ENCODE peak calls at places on chromosome 19, in nine cellular contexts. One of them, this sample, is unnamed.

GRCh38 chr19:41543582-41543981 is 32.4 kb upstream of the CEACAM21 start:
- DNase-seq in CD8-positive, alpha-beta T cell: no peak
- DNase-seq in ELR: no peak
- DNase-seq in skeletal muscle cell: no peak
- DNase-seq in thoracic aorta: no peak
- DNase-seq in naive thymus-derived CD8-positive, alpha-beta T cell: no peak
- DNase-seq in DMS53: no peak
- DNase-seq in kidney tubule cell: no peak
- DNase-seq in HTR-8/SVneo: no peak
- DNase-seq in this sample: no peak

GRCh38 chr19:54364775-54365257 is at the start of gene LAIR1:
- DNase-seq in naive thymus-derived CD8-positive, alpha-beta T cell: peak
- DNase-seq in kidney tubule cell: no peak
- DNase-seq in DMS53: no peak
- DNase-seq in skeletal muscle cell: no peak
- DNase-seq in CD8-positive, alpha-beta T cell: peak
- DNase-seq in thoracic aorta: no peak
- DNase-seq in ELR: no peak
- DNase-seq in HTR-8/SVneo: no peak
- DNase-seq in this sample: no peak

GRCh38 chr19:30083125-30083681 is 141.2 kb downstream of the URI1 start:
- DNase-seq in CD8-positive, alpha-beta T cell: no peak
- DNase-seq in ELR: no peak
- DNase-seq in kidney tubule cell: no peak
- DNase-seq in skeletal muscle cell: no peak
- DNase-seq in thoracic aorta: no peak
- DNase-seq in HTR-8/SVneo: no peak
- DNase-seq in naive thymus-derived CD8-positive, alpha-beta T cell: no peak
- DNase-seq in DMS53: no peak
- DNase-seq in this sample: no peak

GRCh38 chr19:48398329-48399235 is 5.1 kb downstream of the GRIN2D start:
- DNase-seq in skeletal muscle cell: peak
- DNase-seq in thoracic aorta: peak
- DNase-seq in kidney tubule cell: peak
- DNase-seq in ELR: peak
- DNase-seq in HTR-8/SVneo: no peak
- DNase-seq in CD8-positive, alpha-beta T cell: peak
- DNase-seq in DMS53: peak
- DNase-seq in naive thymus-derived CD8-positive, alpha-beta T cell: peak
- DNase-seq in this sample: no peak

GRCh38 chr19:43526884-43527859 is at the start of gene ETHE1:
- DNase-seq in naive thymus-derived CD8-positive, alpha-beta T cell: peak
- DNase-seq in HTR-8/SVneo: peak
- DNase-seq in kidney tubule cell: peak
- DNase-seq in skeletal muscle cell: no peak
- DNase-seq in ELR: peak
- DNase-seq in DMS53: peak
- DNase-seq in CD8-positive, alpha-beta T cell: peak
- DNase-seq in thoracic aorta: peak
- DNase-seq in this sample: peak

GRCh38 chr19:18659281-18660050 is 22.6 kb downstream of the KLHL26 start:
- DNase-seq in naive thymus-derived CD8-positive, alpha-beta T cell: no peak
- DNase-seq in CD8-positive, alpha-beta T cell: no peak
- DNase-seq in ELR: peak
- DNase-seq in DMS53: no peak
- DNase-seq in thoracic aorta: no peak
- DNase-seq in skeletal muscle cell: no peak
- DNase-seq in kidney tubule cell: no peak
- DNase-seq in HTR-8/SVneo: no peak
- DNase-seq in this sample: no peak

GRCh38 chr19:29260477-29261317 is 47.7 kb upstream of the UQCRFS1 start:
- DNase-seq in skeletal muscle cell: no peak
- DNase-seq in HTR-8/SVneo: no peak
- DNase-seq in kidney tubule cell: peak
- DNase-seq in thoracic aorta: no peak
- DNase-seq in ELR: peak
- DNase-seq in CD8-positive, alpha-beta T cell: no peak
- DNase-seq in DMS53: peak
- DNase-seq in naive thymus-derived CD8-positive, alpha-beta T cell: no peak
- DNase-seq in this sample: no peak

GRCh38 chr19:29271341-29271740 is 58.4 kb upstream of the UQCRFS1 start:
- DNase-seq in CD8-positive, alpha-beta T cell: no peak
- DNase-seq in HTR-8/SVneo: no peak
- DNase-seq in thoracic aorta: no peak
- DNase-seq in naive thymus-derived CD8-positive, alpha-beta T cell: no peak
- DNase-seq in skeletal muscle cell: no peak
- DNase-seq in DMS53: no peak
- DNase-seq in kidney tubule cell: no peak
- DNase-seq in ELR: no peak
- DNase-seq in this sample: no peak

GRCh38 chr19:30416375-30416774 is 44.2 kb downstream of the ZNF536 start:
- DNase-seq in DMS53: no peak
- DNase-seq in HTR-8/SVneo: no peak
- DNase-seq in kidney tubule cell: no peak
- DNase-seq in skeletal muscle cell: no peak
- DNase-seq in thoracic aorta: no peak
- DNase-seq in ELR: no peak
- DNase-seq in naive thymus-derived CD8-positive, alpha-beta T cell: no peak
- DNase-seq in CD8-positive, alpha-beta T cell: no peak
- DNase-seq in this sample: no peak

GRCh38 chr19:7903244-7904073 is at the start of gene MAP2K7:
- DNase-seq in thoracic aorta: peak
- DNase-seq in DMS53: peak
- DNase-seq in CD8-positive, alpha-beta T cell: peak
- DNase-seq in skeletal muscle cell: peak
- DNase-seq in naive thymus-derived CD8-positive, alpha-beta T cell: peak
- DNase-seq in ELR: peak
- DNase-seq in HTR-8/SVneo: peak
- DNase-seq in kidney tubule cell: peak
- DNase-seq in this sample: peak

GRCh38 chr19:12195501-12195860 is 32.6 kb downstream of the ZNF136 start:
- DNase-seq in CD8-positive, alpha-beta T cell: no peak
- DNase-seq in skeletal muscle cell: no peak
- DNase-seq in DMS53: no peak
- DNase-seq in naive thymus-derived CD8-positive, alpha-beta T cell: no peak
- DNase-seq in thoracic aorta: no peak
- DNase-seq in kidney tubule cell: no peak
- DNase-seq in ELR: no peak
- DNase-seq in HTR-8/SVneo: no peak
- DNase-seq in this sample: no peak

GRCh38 chr19:11286312-11286974 is 9.5 kb upstream of the TSPAN16 start:
- DNase-seq in thoracic aorta: no peak
- DNase-seq in ELR: peak
- DNase-seq in naive thymus-derived CD8-positive, alpha-beta T cell: no peak
- DNase-seq in CD8-positive, alpha-beta T cell: no peak
- DNase-seq in HTR-8/SVneo: no peak
- DNase-seq in DMS53: no peak
- DNase-seq in kidney tubule cell: no peak
- DNase-seq in skeletal muscle cell: no peak
- DNase-seq in this sample: no peak

GRCh38 chr19:39199025-39199424 is 2.3 kb downstream of the NCCRP1 start:
- DNase-seq in thoracic aorta: no peak
- DNase-seq in ELR: peak
- DNase-seq in naive thymus-derived CD8-positive, alpha-beta T cell: no peak
- DNase-seq in DMS53: peak
- DNase-seq in HTR-8/SVneo: no peak
- DNase-seq in skeletal muscle cell: no peak
- DNase-seq in CD8-positive, alpha-beta T cell: no peak
- DNase-seq in kidney tubule cell: peak
- DNase-seq in this sample: peak

GRCh38 chr19:36605101-36605838 is at the start of gene ZNF382:
- DNase-seq in thoracic aorta: peak
- DNase-seq in ELR: peak
- DNase-seq in CD8-positive, alpha-beta T cell: peak
- DNase-seq in kidney tubule cell: peak
- DNase-seq in naive thymus-derived CD8-positive, alpha-beta T cell: peak
- DNase-seq in HTR-8/SVneo: peak
- DNase-seq in skeletal muscle cell: peak
- DNase-seq in DMS53: peak
- DNase-seq in this sample: peak

GRCh38 chr19:39206122-39206521 is 2.1 kb upstream of the SYCN start:
- DNase-seq in kidney tubule cell: no peak
- DNase-seq in ELR: no peak
- DNase-seq in thoracic aorta: no peak
- DNase-seq in naive thymus-derived CD8-positive, alpha-beta T cell: no peak
- DNase-seq in skeletal muscle cell: no peak
- DNase-seq in DMS53: no peak
- DNase-seq in HTR-8/SVneo: no peak
- DNase-seq in CD8-positive, alpha-beta T cell: no peak
- DNase-seq in this sample: no peak

GRCh38 chr19:48975947-48976847 is 11.1 kb downstream of the FTL start:
- DNase-seq in ELR: peak
- DNase-seq in DMS53: peak
- DNase-seq in skeletal muscle cell: no peak
- DNase-seq in CD8-positive, alpha-beta T cell: no peak
- DNase-seq in HTR-8/SVneo: no peak
- DNase-seq in kidney tubule cell: no peak
- DNase-seq in thoracic aorta: no peak
- DNase-seq in naive thymus-derived CD8-positive, alpha-beta T cell: no peak
- DNase-seq in this sample: no peak

GRCh38 chr19:6066661-6067646 is 43.3 kb downstream of the RFX2 start:
- DNase-seq in DMS53: peak
- DNase-seq in CD8-positive, alpha-beta T cell: peak
- DNase-seq in thoracic aorta: peak
- DNase-seq in skeletal muscle cell: no peak
- DNase-seq in kidney tubule cell: peak
- DNase-seq in HTR-8/SVneo: no peak
- DNase-seq in ELR: peak
- DNase-seq in naive thymus-derived CD8-positive, alpha-beta T cell: no peak
- DNase-seq in this sample: peak

GRCh38 chr19:16249826-16250434 is 52.2 kb downstream of the AP1M1 start:
- DNase-seq in kidney tubule cell: no peak
- DNase-seq in naive thymus-derived CD8-positive, alpha-beta T cell: no peak
- DNase-seq in thoracic aorta: no peak
- DNase-seq in skeletal muscle cell: no peak
- DNase-seq in HTR-8/SVneo: no peak
- DNase-seq in ELR: no peak
- DNase-seq in DMS53: peak
- DNase-seq in CD8-positive, alpha-beta T cell: no peak
- DNase-seq in this sample: no peak

GRCh38 chr19:40737102-40737644 is 13.1 kb downstream of the ACTMAP start:
- DNase-seq in DMS53: no peak
- DNase-seq in HTR-8/SVneo: no peak
- DNase-seq in skeletal muscle cell: no peak
- DNase-seq in thoracic aorta: no peak
- DNase-seq in CD8-positive, alpha-beta T cell: no peak
- DNase-seq in ELR: no peak
- DNase-seq in naive thymus-derived CD8-positive, alpha-beta T cell: no peak
- DNase-seq in kidney tubule cell: no peak
- DNase-seq in this sample: no peak

GRCh38 chr19:47754206-47755064 is 9.1 kb downstream of the NOP53 start:
- DNase-seq in kidney tubule cell: no peak
- DNase-seq in thoracic aorta: no peak
- DNase-seq in ELR: no peak
- DNase-seq in naive thymus-derived CD8-positive, alpha-beta T cell: no peak
- DNase-seq in HTR-8/SVneo: no peak
- DNase-seq in skeletal muscle cell: no peak
- DNase-seq in CD8-positive, alpha-beta T cell: no peak
- DNase-seq in DMS53: no peak
- DNase-seq in this sample: no peak

GRCh38 chr19:54147676-54148075 is 10.1 kb downstream of the CNOT3 start:
- DNase-seq in HTR-8/SVneo: no peak
- DNase-seq in CD8-positive, alpha-beta T cell: no peak
- DNase-seq in naive thymus-derived CD8-positive, alpha-beta T cell: no peak
- DNase-seq in skeletal muscle cell: no peak
- DNase-seq in thoracic aorta: no peak
- DNase-seq in ELR: no peak
- DNase-seq in DMS53: no peak
- DNase-seq in kidney tubule cell: no peak
- DNase-seq in this sample: no peak

GRCh38 chr19:35736913-35737886 is 5.1 kb downstream of the IGFLR1 start:
- DNase-seq in CD8-positive, alpha-beta T cell: no peak
- DNase-seq in HTR-8/SVneo: no peak
- DNase-seq in ELR: peak
- DNase-seq in kidney tubule cell: peak
- DNase-seq in DMS53: peak
- DNase-seq in skeletal muscle cell: no peak
- DNase-seq in naive thymus-derived CD8-positive, alpha-beta T cell: no peak
- DNase-seq in thoracic aorta: no peak
- DNase-seq in this sample: no peak

GRCh38 chr19:2923510-2923909 is 21.3 kb downstream of the ZNF77 start:
- DNase-seq in ELR: peak
- DNase-seq in HTR-8/SVneo: no peak
- DNase-seq in CD8-positive, alpha-beta T cell: no peak
- DNase-seq in kidney tubule cell: no peak
- DNase-seq in naive thymus-derived CD8-positive, alpha-beta T cell: no peak
- DNase-seq in DMS53: peak
- DNase-seq in thoracic aorta: no peak
- DNase-seq in skeletal muscle cell: peak
- DNase-seq in this sample: no peak

GRCh38 chr19:1975081-1975480 is 34.1 kb downstream of the CSNK1G2 start:
- DNase-seq in naive thymus-derived CD8-positive, alpha-beta T cell: no peak
- DNase-seq in CD8-positive, alpha-beta T cell: no peak
- DNase-seq in ELR: no peak
- DNase-seq in DMS53: no peak
- DNase-seq in kidney tubule cell: no peak
- DNase-seq in thoracic aorta: no peak
- DNase-seq in HTR-8/SVneo: no peak
- DNase-seq in skeletal muscle cell: no peak
- DNase-seq in this sample: peak

GRCh38 chr19:1355974-1356865 is 27.5 kb upstream of the NDUFS7 start:
- DNase-seq in skeletal muscle cell: no peak
- DNase-seq in naive thymus-derived CD8-positive, alpha-beta T cell: no peak
- DNase-seq in CD8-positive, alpha-beta T cell: no peak
- DNase-seq in thoracic aorta: no peak
- DNase-seq in DMS53: no peak
- DNase-seq in ELR: no peak
- DNase-seq in kidney tubule cell: no peak
- DNase-seq in HTR-8/SVneo: no peak
- DNase-seq in this sample: no peak

GRCh38 chr19:7918615-7919421 is 1.3 kb upstream of the SNAPC2 start:
- DNase-seq in naive thymus-derived CD8-positive, alpha-beta T cell: no peak
- DNase-seq in DMS53: peak
- DNase-seq in kidney tubule cell: no peak
- DNase-seq in CD8-positive, alpha-beta T cell: no peak
- DNase-seq in ELR: no peak
- DNase-seq in thoracic aorta: no peak
- DNase-seq in skeletal muscle cell: no peak
- DNase-seq in HTR-8/SVneo: no peak
- DNase-seq in this sample: no peak

This sample was measured in hypothalamus.